ENCODE peak calls at places on chromosome 15, in ten cellular contexts. W is frontal cortex; Q is activated naive CD4-positive, alpha-beta T cell treated with anti-CD3 and anti-CD28 coated beads, Interleukin-2, amount 50 U/mL, for 16 hours; S is left ventricle myocardium inferior; O is fibroblast of lung; L is iPS DF 6.9; N is NCI-H345; K is astrocyte; U is stimulated activated naive CD8-positive, alpha-beta T cell treated with anti-CD3 and anti-CD28 coated beads, Interleukin-15, Interleukin-2, amounts not matched to agents 100 U/mL and 50 U/mL, for 24 hours; I is cerebellum. B is an unnamed sample.

GRCh38 chr15:45112592-45113379 is 1.2 kb downstream of the DUOX2 start:
- DNase-seq in W (peak; percentile 35), Q (no peak), S (no peak), O (no peak), L (no peak), N (no peak), K (no peak), U (no peak), I (no peak), B (no peak)

GRCh38 chr15:79954659-79955058 is 16.3 kb downstream of the BCL2A1 start:
- DNase-seq in W (no peak), Q (no peak), S (no peak), O (no peak), L (no peak), N (no peak), K (no peak), U (no peak), I (no peak), B (no peak)

GRCh38 chr15:57592836-57593420 is 1.2 kb downstream of the MYZAP start:
- DNase-seq in W (no peak), Q (no peak), S (no peak), O (no peak), L (no peak), N (no peak), K (no peak), U (no peak), I (no peak), B (no peak)

GRCh38 chr15:99963976-99964375 is 230.7 kb upstream of the LYSMD4 start:
- DNase-seq in W (no peak), Q (no peak), S (no peak), O (no peak), L (no peak), N (no peak), K (no peak), U (no peak), I (no peak), B (no peak)

GRCh38 chr15:48981941-48982340 is 18.2 kb upstream of the SHC4 start:
- DNase-seq in W (no peak), Q (no peak), S (no peak), O (no peak), L (no peak), N (no peak), K (no peak), U (no peak), I (no peak), B (no peak)

GRCh38 chr15:62940755-62941361 is 101.7 kb upstream of the TPM1 start:
- DNase-seq in W (peak; percentile 34), Q (no peak), S (peak; percentile 71), O (peak; percentile 98), L (no peak), N (no peak), K (peak; percentile 97), U (no peak), I (peak; percentile 76), B (peak; percentile 38)

GRCh38 chr15:39736646-39737550 is 45.7 kb downstream of the FSIP1 start:
- DNase-seq in W (no peak), Q (no peak), S (peak; percentile 75), O (no peak), L (no peak), N (peak; percentile 0), K (no peak), U (no peak), I (no peak), B (no peak)

GRCh38 chr15:69154684-69155083 is 5.8 kb upstream of the GLCE start:
- DNase-seq in W (no peak), Q (no peak), S (no peak), O (peak; percentile 89), L (no peak), N (no peak), K (peak; percentile 83), U (no peak), I (no peak), B (no peak)

GRCh38 chr15:32677238-32677750 is 35.8 kb downstream of the SCG5 start:
- DNase-seq in W (no peak), Q (no peak), S (no peak), O (peak; percentile 46), L (no peak), N (peak; percentile 58), K (no peak), U (no peak), I (no peak), B (no peak)

GRCh38 chr15:76274821-76275220 is 36.4 kb downstream of the ETFA start:
- DNase-seq in W (no peak), Q (no peak), S (no peak), O (no peak), L (no peak), N (no peak), K (no peak), U (no peak), I (no peak), B (no peak)

GRCh38 chr15:34984884-34985630 is 3.0 kb downstream of the ZNF770 start:
- DNase-seq in W (no peak), Q (no peak), S (no peak), O (peak; percentile 52), L (no peak), N (no peak), K (peak; percentile 39), U (no peak), I (no peak), B (no peak)

GRCh38 chr15:70323111-70323851 is 225.6 kb upstream of the TLE3 start:
- DNase-seq in W (no peak), Q (no peak), S (peak; percentile 53), O (peak; percentile 75), L (no peak), N (no peak), K (peak; percentile 63), U (no peak), I (no peak), B (no peak)

GRCh38 chr15:67992834-67993233 is 61.3 kb upstream of the PIAS1 start:
- DNase-seq in W (no peak), Q (no peak), S (no peak), O (no peak), L (no peak), N (no peak), K (no peak), U (no peak), I (no peak), B (no peak)

GRCh38 chr15:84402856-84403608 is 167.5 kb downstream of the GOLGA6L4 start:
- DNase-seq in W (no peak), Q (no peak), S (no peak), O (no peak), L (no peak), N (no peak), K (no peak), U (no peak), I (no peak), B (no peak)

GRCh38 chr15:61243984-61244593 is 15.0 kb upstream of the RORA start:
- DNase-seq in W (no peak), Q (no peak), S (no peak), O (no peak), L (no peak), N (no peak), K (no peak), U (no peak), I (no peak), B (no peak)

GRCh38 chr15:65980824-65981456 is 111.6 kb downstream of the RAB11A start:
- DNase-seq in W (peak; percentile 44), Q (no peak), S (peak; percentile 36), O (peak; percentile 79), L (peak; percentile 61), N (no peak), K (peak; percentile 70), U (peak; percentile 33), I (peak; percentile 51), B (no peak)

GRCh38 chr15:59069430-59069829 is 35.5 kb upstream of the CCNB2 start:
- DNase-seq in W (no peak), Q (no peak), S (no peak), O (no peak), L (no peak), N (no peak), K (no peak), U (no peak), I (no peak), B (no peak)

GRCh38 chr15:42332331-42332730 is 27.0 kb upstream of the CAPN3 start:
- DNase-seq in W (no peak), Q (no peak), S (no peak), O (peak; percentile 47), L (no peak), N (no peak), K (peak; percentile 36), U (no peak), I (no peak), B (no peak)

GRCh38 chr15:28243901-28244300 is 78.1 kb downstream of the HERC2 start:
- DNase-seq in W (no peak), Q (no peak), S (no peak), O (no peak), L (no peak), N (no peak), K (no peak), U (no peak), I (no peak), B (no peak)

GRCh38 chr15:73987646-73988045 is 4.4 kb downstream of the STOML1 start:
- DNase-seq in W (no peak), Q (no peak), S (no peak), O (no peak), L (no peak), N (no peak), K (no peak), U (no peak), I (no peak), B (no peak)

GRCh38 chr15:65981837-65982696 is 112.8 kb downstream of the RAB11A start:
- DNase-seq in W (no peak), Q (peak; percentile 77), S (no peak), O (no peak), L (peak; percentile 48), N (peak; percentile 74), K (no peak), U (peak; percentile 56), I (peak; percentile 67), B (no peak)

GRCh38 chr15:74132681-74133070 is 2.3 kb downstream of the ISLR2 start:
- DNase-seq in W (no peak), Q (no peak), S (no peak), O (peak; percentile 39), L (no peak), N (no peak), K (no peak), U (peak; percentile 18), I (no peak), B (no peak)